ENCODE peak calls at places on chromosomes 11 and 22, in nine cellular contexts. U is BE2C; S is CD8-positive, alpha-beta T cell; I is fibroblast of lung; J is CD4-positive, alpha-beta memory T cell; Q is tibial artery; V is spleen; D is colonic mucosa; C is right atrium auricular region. Y is an unnamed sample.
A peak's percentile ranks its signal among the peaks of the same experiment; 100 is the strongest.

GRCh38 chr22:37229805-37230672 is 14.0 kb downstream of the RAC2 start:
- DNase-seq in I (no peak), C (no peak), S (peak; percentile 92), U (no peak), J (peak; percentile 91), Q (peak; percentile 67), D (peak; percentile 58), V (peak; percentile 97), Y (no peak)

GRCh38 chr11:61880050-61880449 is 11.3 kb downstream of the FADS3 start:
- DNase-seq in D (no peak), U (no peak), V (no peak), Q (no peak), I (no peak), S (no peak), C (no peak), J (no peak), Y (no peak)

GRCh38 chr11:62554377-62554776 is 7.8 kb upstream of the AHNAK start:
- DNase-seq in U (no peak), I (no peak), C (no peak), J (no peak), S (no peak), V (no peak), D (peak; percentile 59), Q (peak; percentile 72), Y (peak; percentile 45)

GRCh38 chr22:33391298-33391697 is 333.1 kb upstream of the SYN3 start:
- DNase-seq in I (no peak), Q (no peak), J (no peak), V (no peak), C (no peak), S (no peak), D (no peak), U (no peak), Y (no peak)

GRCh38 chr11:34028407-34028804 is 23.1 kb upstream of the CAPRIN1 start:
- DNase-seq in V (no peak), I (no peak), Q (no peak), J (no peak), D (peak; percentile 28), S (no peak), U (no peak), C (no peak), Y (no peak)

GRCh38 chr11:102733232-102733875 is 8.6 kb upstream of the MMP8 start:
- DNase-seq in I (peak; percentile 47), D (peak; percentile 82), S (peak; percentile 12), C (no peak), J (no peak), Q (no peak), U (peak; percentile 73), V (peak; percentile 84), Y (peak; percentile 85)

GRCh38 chr11:3108183-3108721 is 51.0 kb upstream of the CARS1 start:
- DNase-seq in U (no peak), C (no peak), V (peak; percentile 74), S (no peak), Q (peak; percentile 58), J (no peak), I (no peak), D (no peak), Y (no peak)

GRCh38 chr22:30310881-30311771 is 15.6 kb downstream of the TBC1D10A start:
- DNase-seq in C (peak; percentile 84), S (no peak), U (no peak), V (no peak), D (peak; percentile 83), Q (peak; percentile 93), I (peak; percentile 87), J (no peak), Y (no peak)

GRCh38 chr22:48102581-48102980 is 1340.1 kb downstream of the TBC1D22A start:
- DNase-seq in S (no peak), Q (no peak), U (no peak), C (no peak), V (no peak), I (no peak), J (no peak), D (no peak), Y (no peak)

GRCh38 chr22:48104786-48105185 is 1342.3 kb downstream of the TBC1D22A start:
- DNase-seq in I (no peak), Q (no peak), V (no peak), C (peak; percentile 42), S (no peak), D (no peak), U (no peak), J (no peak), Y (no peak)

GRCh38 chr22:48103126-48103875 is 1340.9 kb downstream of the TBC1D22A start:
- DNase-seq in I (no peak), C (peak; percentile 46), Q (no peak), S (no peak), U (no peak), J (no peak), D (no peak), V (no peak), Y (no peak)

GRCh38 chr22:48105254-48105653 is 1342.8 kb downstream of the TBC1D22A start:
- DNase-seq in U (no peak), C (peak; percentile 38), J (no peak), Q (no peak), S (no peak), I (no peak), D (peak; percentile 6), V (no peak), Y (peak; percentile 3)

DNA sequence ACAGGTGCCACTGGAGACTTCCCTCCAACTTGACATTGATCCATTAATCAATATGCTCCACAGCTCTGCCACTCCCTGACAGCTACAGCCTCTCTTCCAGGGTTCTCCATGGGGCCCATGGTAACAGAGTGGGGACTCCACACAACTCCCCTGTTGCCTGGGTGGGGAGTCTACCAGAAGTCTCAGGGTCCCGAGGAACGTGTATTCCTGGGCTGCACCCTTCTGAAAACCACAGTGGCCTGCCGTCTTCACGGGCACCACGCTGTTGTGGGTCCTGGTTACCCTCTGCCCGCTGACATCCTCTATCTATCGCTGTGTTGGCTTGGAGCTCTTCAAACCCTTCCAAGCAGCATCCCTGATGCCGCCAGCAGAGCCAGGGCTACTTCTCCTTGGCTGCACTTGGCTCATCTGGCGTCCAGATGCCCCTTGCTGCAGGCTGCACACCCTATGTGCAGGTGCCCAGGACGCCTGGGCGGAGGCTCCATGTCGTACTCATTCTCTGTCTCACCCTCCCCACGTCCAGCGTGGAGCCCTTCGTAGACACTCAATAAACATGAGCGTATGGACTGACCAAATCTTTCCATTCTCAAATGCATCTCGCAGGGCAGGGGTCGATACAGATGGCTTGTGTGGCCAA is 1341.8 kb downstream of the TBC1D22A start:
- DNase-seq in C (peak; percentile 34), U (no peak), D (no peak), J (no peak), Q (no peak), I (no peak), S (no peak), V (no peak), Y (no peak)
- H3K4me1 ChIP-seq in C (no peaks in the 10 kb centered on the region), U (no peaks in the 10 kb centered on the region), D (no peaks in the 10 kb centered on the region), J (peaks cover 5% of the 10 kb centered on the region), Q (no peaks in the 10 kb centered on the region), I (no peaks in the 10 kb centered on the region), S (peaks cover 1% of the 10 kb centered on the region), V (peaks cover 21% of the 10 kb centered on the region), Y (no peaks in the 10 kb centered on the region)

GRCh38 chr22:20035375-20036084 is 14.6 kb downstream of the TANGO2 start:
- DNase-seq in Q (no peak), C (no peak), V (no peak), J (no peak), S (no peak), I (no peak), D (no peak), U (no peak), Y (no peak)

GRCh38 chr22:20038574-20038973 is 17.7 kb downstream of the TANGO2 start:
- DNase-seq in C (no peak), Q (no peak), I (no peak), S (no peak), V (no peak), D (no peak), J (no peak), U (no peak), Y (no peak)

GRCh38 chr22:20036119-20036518 is 15.2 kb downstream of the TANGO2 start:
- DNase-seq in Q (no peak), D (no peak), I (no peak), V (no peak), C (no peak), U (no peak), J (no peak), S (no peak), Y (no peak)

GRCh38 chr22:20036535-20037392 is 15.9 kb downstream of the TANGO2 start:
- DNase-seq in Q (no peak), C (no peak), U (no peak), J (no peak), D (no peak), S (no peak), V (no peak), I (no peak), Y (no peak)

GRCh38 chr22:20037419-20037818 is 16.5 kb downstream of the TANGO2 start:
- DNase-seq in C (no peak), Q (no peak), S (no peak), U (no peak), D (no peak), I (no peak), V (no peak), J (no peak), Y (no peak)
- H3K4me1 ChIP-seq in C (peaks cover 21% of the 10 kb centered on the region), Q (no peaks in the 10 kb centered on the region), S (peaks cover under 1% of the 10 kb centered on the region), U (peaks cover 8% of the 10 kb centered on the region), D (peaks cover 2% of the 10 kb centered on the region), I (no peaks in the 10 kb centered on the region), V (peaks cover 52% of the 10 kb centered on the region), J (peaks cover 22% of the 10 kb centered on the region), Y (no peaks in the 10 kb centered on the region)

DNA sequence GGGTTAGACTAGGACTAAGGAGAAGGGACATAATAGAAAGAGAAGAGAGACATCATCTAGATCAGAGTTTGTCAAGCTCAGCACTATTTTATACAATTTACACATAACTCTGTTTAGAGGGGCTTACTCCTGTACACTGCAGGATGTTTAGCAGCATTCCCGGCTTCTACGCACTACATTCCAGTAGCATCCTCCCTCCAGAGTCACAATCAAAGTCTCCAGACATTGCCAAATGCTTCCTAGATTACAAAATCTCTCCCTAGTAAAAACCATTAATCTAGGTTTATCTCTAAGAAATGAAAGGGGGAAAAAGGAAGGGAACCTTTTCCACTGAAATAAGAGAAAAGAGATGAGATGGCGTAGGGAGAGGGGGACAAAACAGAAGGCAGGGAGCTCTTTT is 4.0 kb downstream of the USP28 start:
- DNase-seq in J (no peak), U (no peak), Q (no peak), I (no peak), V (no peak), S (no peak), D (no peak), C (no peak), Y (no peak)
- H3K4me1 ChIP-seq in J (peaks cover 19% of the 10 kb centered on the region), U (peaks cover 1% of the 10 kb centered on the region), Q (no peaks in the 10 kb centered on the region), I (no peaks in the 10 kb centered on the region), V (peaks cover 90% of the 10 kb centered on the region), S (peaks cover 11% of the 10 kb centered on the region), D (peaks cover 7% of the 10 kb centered on the region), C (peaks cover 33% of the 10 kb centered on the region), Y (peaks cover 54% of the 10 kb centered on the region)

DNA sequence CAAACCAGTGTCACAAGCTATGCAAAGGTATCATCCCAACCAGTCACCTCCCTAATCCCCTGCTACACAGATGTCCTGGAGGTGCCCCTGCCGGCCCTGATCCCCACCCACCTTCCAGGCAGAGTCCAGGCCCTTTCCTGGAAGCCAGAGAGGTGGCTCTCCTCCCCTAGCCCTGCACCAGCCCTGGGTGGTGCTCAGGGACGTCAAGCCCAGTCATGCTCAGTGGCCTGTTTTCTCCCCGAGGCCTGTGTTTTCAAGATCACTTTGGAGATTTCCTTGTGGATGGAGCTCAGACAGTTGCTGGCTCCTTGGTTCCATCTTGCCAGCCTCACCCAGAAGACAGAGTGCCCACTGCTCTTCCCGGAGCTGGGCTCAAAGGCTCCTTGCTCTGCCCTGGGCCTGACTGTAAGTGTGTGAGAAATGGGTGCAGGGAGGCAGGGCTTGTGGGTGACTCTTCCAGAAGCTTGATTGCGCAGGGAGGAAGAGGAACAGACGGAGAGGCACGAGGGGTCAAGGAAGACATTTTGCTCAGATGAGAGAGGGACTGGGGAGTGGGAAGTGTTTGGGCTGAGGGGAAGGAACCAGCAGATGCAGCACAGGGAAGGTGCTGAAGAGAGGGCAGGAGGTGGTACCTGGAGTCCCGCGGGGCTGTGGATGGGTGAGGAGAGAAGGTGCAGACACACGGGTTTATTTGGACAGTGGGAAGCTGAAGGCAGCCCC is 11.3 kb downstream of the P2RY6 start:
- DNase-seq in U (no peak), Q (peak; percentile 60), C (no peak), D (no peak), V (peak; percentile 58), J (no peak), I (no peak), S (no peak), Y (no peak)
- H3K4me1 ChIP-seq in U (peaks cover 57% of the 10 kb centered on the region), Q (no peaks in the 10 kb centered on the region), C (peaks cover 14% of the 10 kb centered on the region), D (no peaks in the 10 kb centered on the region), V (peaks cover 96% of the 10 kb centered on the region), J (no peaks in the 10 kb centered on the region), I (no peaks in the 10 kb centered on the region), S (peaks cover under 1% of the 10 kb centered on the region), Y (no peaks in the 10 kb centered on the region)